ENCODE peak calls at places on chromosomes 16 and 17, in nine cellular contexts. One of them, this sample, is unnamed.

GRCh38 chr17:17533901-17534441 is 37.8 kb upstream of the RASD1 start:
- DNase-seq in lower lobe of right lung: no peak
- DNase-seq in effector memory CD8-positive, alpha-beta T cell: no peak
- DNase-seq in central memory CD4-positive, alpha-beta T cell: no peak
- DNase-seq in T1000: no peak
- DNase-seq in psoas muscle: no peak
- DNase-seq in iris pigment epithelial cell: no peak
- DNase-seq in non-pigmented ciliary epithelial cell: no peak
- DNase-seq in AG04449: no peak
- DNase-seq in this sample: no peak

GRCh38 chr17:11589706-11590105 is 8.6 kb upstream of the DNAH9 start:
- DNase-seq in AG04449: no peak
- DNase-seq in effector memory CD8-positive, alpha-beta T cell: no peak
- DNase-seq in iris pigment epithelial cell: no peak
- DNase-seq in psoas muscle: no peak
- DNase-seq in central memory CD4-positive, alpha-beta T cell: no peak
- DNase-seq in non-pigmented ciliary epithelial cell: no peak
- DNase-seq in lower lobe of right lung: no peak
- DNase-seq in T1000: no peak
- DNase-seq in this sample: no peak

GRCh38 chr17:66717680-66718079 is 117.2 kb upstream of the CACNG5 start:
- DNase-seq in T1000: no peak
- DNase-seq in non-pigmented ciliary epithelial cell: no peak
- DNase-seq in psoas muscle: no peak
- DNase-seq in iris pigment epithelial cell: peak; percentile 16
- DNase-seq in AG04449: no peak
- DNase-seq in effector memory CD8-positive, alpha-beta T cell: no peak
- DNase-seq in central memory CD4-positive, alpha-beta T cell: no peak
- DNase-seq in lower lobe of right lung: no peak
- DNase-seq in this sample: no peak

GRCh38 chr16:70694517-70695218 is 8.8 kb upstream of the MTSS2 start:
- DNase-seq in T1000: no peak
- DNase-seq in non-pigmented ciliary epithelial cell: no peak
- DNase-seq in central memory CD4-positive, alpha-beta T cell: no peak
- DNase-seq in AG04449: no peak
- DNase-seq in iris pigment epithelial cell: no peak
- DNase-seq in effector memory CD8-positive, alpha-beta T cell: no peak
- DNase-seq in lower lobe of right lung: no peak
- DNase-seq in psoas muscle: peak; percentile 50
- DNase-seq in this sample: peak; percentile 83

GRCh38 chr16:11229432-11229831 is 26.6 kb downstream of the SOCS1 start:
- DNase-seq in effector memory CD8-positive, alpha-beta T cell: no peak
- DNase-seq in iris pigment epithelial cell: no peak
- DNase-seq in AG04449: no peak
- DNase-seq in non-pigmented ciliary epithelial cell: no peak
- DNase-seq in central memory CD4-positive, alpha-beta T cell: no peak
- DNase-seq in T1000: no peak
- DNase-seq in psoas muscle: no peak
- DNase-seq in lower lobe of right lung: no peak
- DNase-seq in this sample: no peak

GRCh38 chr16:1941162-1941923 is 1.7 kb downstream of the MSRB1 start:
- DNase-seq in lower lobe of right lung: no peak
- DNase-seq in iris pigment epithelial cell: peak; percentile 63
- DNase-seq in AG04449: no peak
- DNase-seq in effector memory CD8-positive, alpha-beta T cell: no peak
- DNase-seq in central memory CD4-positive, alpha-beta T cell: no peak
- DNase-seq in T1000: no peak
- DNase-seq in non-pigmented ciliary epithelial cell: no peak
- DNase-seq in psoas muscle: peak; percentile 87
- DNase-seq in this sample: no peak

GRCh38 chr16:22625948-22626347 is 115.3 kb downstream of the NPIPB5 start:
- DNase-seq in T1000: no peak
- DNase-seq in effector memory CD8-positive, alpha-beta T cell: no peak
- DNase-seq in non-pigmented ciliary epithelial cell: no peak
- DNase-seq in iris pigment epithelial cell: no peak
- DNase-seq in lower lobe of right lung: no peak
- DNase-seq in psoas muscle: no peak
- DNase-seq in central memory CD4-positive, alpha-beta T cell: no peak
- DNase-seq in AG04449: no peak
- DNase-seq in this sample: no peak

GRCh38 chr16:84976644-84977400 is 34.5 kb downstream of the ZDHHC7 start:
- DNase-seq in T1000: no peak
- DNase-seq in AG04449: no peak
- DNase-seq in psoas muscle: peak; percentile 76
- DNase-seq in lower lobe of right lung: peak; percentile 83
- DNase-seq in effector memory CD8-positive, alpha-beta T cell: no peak
- DNase-seq in central memory CD4-positive, alpha-beta T cell: no peak
- DNase-seq in non-pigmented ciliary epithelial cell: no peak
- DNase-seq in iris pigment epithelial cell: peak; percentile 18
- DNase-seq in this sample: no peak